ENCODE peak calls at places on chromosome 1, in nine cellular contexts. U is M059J; V is KBM-7; R is KG1; O is OCI-LY7; S is A549; K is pulmonary artery endothelial cell; B is activated CD4-positive, CD25-positive, alpha-beta regulatory T cell treated with anti-CD3 and anti-CD28 coated beads, Interleukin-2, amount 50 U/mL, for 72 hours; E is cardiac fibroblast. N is an unnamed sample.

GRCh38 chr1:165896277-165896676 is 68.9 kb downstream of the UCK2 start:
- DNase-seq in U (peak), V (no peak), R (no peak), O (no peak), S (no peak), K (peak), B (no peak), E (peak), N (no peak)

GRCh38 chr1:89918127-89918793 is 76.7 kb upstream of the ZNF326 start:
- DNase-seq in U (no peak), V (no peak), R (no peak), O (no peak), S (no peak), K (no peak), B (no peak), E (no peak), N (no peak)

GRCh38 chr1:37691497-37692077 is 729 bp upstream of the CDCA8 start:
- DNase-seq in U (peak), V (peak), R (no peak), O (peak), S (peak), K (no peak), B (peak), E (peak), N (no peak)

GRCh38 chr1:47981664-47982350 is 15.4 kb downstream of the TRABD2B start:
- DNase-seq in U (no peak), V (no peak), R (no peak), O (no peak), S (no peak), K (no peak), B (no peak), E (no peak), N (no peak)

GRCh38 chr1:99613716-99614115 is 32.2 kb upstream of the PALMD start:
- DNase-seq in U (no peak), V (no peak), R (no peak), O (no peak), S (no peak), K (no peak), B (no peak), E (no peak), N (no peak)

GRCh38 chr1:204190212-204191211 is 5.8 kb downstream of the KISS1 start:
- DNase-seq in U (no peak), V (peak), R (peak), O (no peak), S (no peak), K (peak), B (no peak), E (peak), N (no peak)

GRCh38 chr1:34711469-34711868 is 43.4 kb upstream of the GJB5 start:
- DNase-seq in U (no peak), V (no peak), R (no peak), O (peak), S (peak), K (no peak), B (no peak), E (no peak), N (no peak)

GRCh38 chr1:212460376-212460775 is 27.7 kb downstream of the NENF start:
- DNase-seq in U (no peak), V (no peak), R (no peak), O (no peak), S (no peak), K (no peak), B (no peak), E (no peak), N (no peak)

GRCh38 chr1:59779949-59780348 is 34.8 kb upstream of the HOOK1 start:
- DNase-seq in U (peak), V (no peak), R (no peak), O (no peak), S (peak), K (no peak), B (no peak), E (no peak), N (no peak)

GRCh38 chr1:168848041-168848440 is 119.0 kb upstream of the DPT start:
- DNase-seq in U (no peak), V (no peak), R (no peak), O (no peak), S (no peak), K (no peak), B (no peak), E (no peak), N (no peak)

GRCh38 chr1:241412646-241413045 is 55.6 kb upstream of the RGS7 start:
- DNase-seq in U (no peak), V (no peak), R (no peak), O (no peak), S (no peak), K (no peak), B (no peak), E (no peak), N (no peak)

GRCh38 chr1:171754381-171754705 is 12.5 kb upstream of the VAMP4 start:
- DNase-seq in U (peak), V (peak), R (no peak), O (no peak), S (no peak), K (no peak), B (no peak), E (peak), N (no peak)

GRCh38 chr1:240312872-240313271 is 221.2 kb downstream of the FMN2 start:
- DNase-seq in U (peak), V (peak), R (no peak), O (no peak), S (peak), K (no peak), B (no peak), E (peak), N (no peak)

GRCh38 chr1:24062221-24062620 is 49.7 kb downstream of the MYOM3 start:
- DNase-seq in U (no peak), V (no peak), R (no peak), O (no peak), S (no peak), K (no peak), B (no peak), E (no peak), N (no peak)

GRCh38 chr1:145961425-145962156 is 2.8 kb downstream of the ANKRD34A start:
- DNase-seq in U (peak), V (no peak), R (no peak), O (no peak), S (no peak), K (no peak), B (peak), E (peak), N (no peak)

GRCh38 chr1:110489406-110489805 is 29.6 kb downstream of the KCNA10 start:
- DNase-seq in U (no peak), V (no peak), R (no peak), O (no peak), S (no peak), K (no peak), B (no peak), E (no peak), N (no peak)

GRCh38 chr1:220775238-220775853 is 11.4 kb upstream of the MTARC1 start:
- DNase-seq in U (no peak), V (peak), R (no peak), O (peak), S (peak), K (no peak), B (peak), E (peak), N (no peak)

GRCh38 chr1:116721608-116722007 is 32.6 kb upstream of the CD2 start:
- DNase-seq in U (no peak), V (no peak), R (no peak), O (no peak), S (no peak), K (no peak), B (no peak), E (no peak), N (no peak)

GRCh38 chr1:70486676-70487470 is 75.8 kb downstream of the CTH start:
- DNase-seq in U (peak), V (no peak), R (no peak), O (no peak), S (no peak), K (no peak), B (no peak), E (peak), N (no peak)

GRCh38 chr1:163195728-163196448 is 6.8 kb downstream of the RGS5 start:
- DNase-seq in U (peak), V (peak), R (no peak), O (no peak), S (no peak), K (peak), B (no peak), E (peak), N (no peak)

GRCh38 chr1:231335663-231336602 is 1.7 kb downstream of the EXOC8 start:
- DNase-seq in U (no peak), V (peak), R (no peak), O (peak), S (no peak), K (no peak), B (no peak), E (no peak), N (no peak)

GRCh38 chr1:61253912-61254628 is 171.7 kb downstream of the NFIA start:
- DNase-seq in U (no peak), V (peak), R (no peak), O (no peak), S (no peak), K (no peak), B (no peak), E (peak), N (no peak)

GRCh38 chr1:225817611-225818061 is 7.7 kb downstream of the EPHX1 start:
- DNase-seq in U (peak), V (peak), R (no peak), O (no peak), S (peak), K (peak), B (no peak), E (peak), N (no peak)

GRCh38 chr1:12554521-12555305 is 63.3 kb downstream of the DHRS3 start:
- DNase-seq in U (no peak), V (no peak), R (no peak), O (no peak), S (no peak), K (no peak), B (no peak), E (no peak), N (no peak)

GRCh38 chr1:53342735-53343470 is 15.0 kb upstream of the LRP8 start:
- DNase-seq in U (no peak), V (no peak), R (no peak), O (no peak), S (no peak), K (no peak), B (peak), E (no peak), N (no peak)

N was measured in brain pericyte.